ENCODE peak calls at places on chromosomes 7 and 10, in eight cellular contexts. J, R, S, X, G, L, H and C are unnamed samples.
A peak's percentile ranks its signal among the peaks of the same experiment; 100 is the strongest.

GRCh38 chr10:12625393-12626023 is 276.2 kb downstream of the CAMK1D start:
- DNase-seq in X (no peak), L (no peak), H (no peak), R (no peak), G (no peak), S (no peak), J (no peak), C (no peak)

GRCh38 chr10:91604936-91605534 is 27.8 kb downstream of the PPP1R3C start:
- DNase-seq in R (no peak), S (no peak), X (no peak), L (no peak), G (no peak), J (no peak), H (no peak), C (no peak)

GRCh38 chr7:26699761-26700160 is 164.6 kb downstream of the SKAP2 start:
- DNase-seq in G (no peak), S (no peak), R (no peak), X (no peak), J (no peak), H (no peak), L (no peak), C (no peak)

GRCh38 chr10:8336629-8337331 is 282.3 kb downstream of the GATA3 start:
- DNase-seq in H (no peak), L (no peak), G (no peak), R (no peak), X (no peak), S (no peak), J (no peak), C (no peak)

GRCh38 chr7:110186334-110186733 is 904.6 kb upstream of the LRRN3 start:
- DNase-seq in X (no peak), G (no peak), S (no peak), L (no peak), J (no peak), R (no peak), H (no peak), C (no peak)

GRCh38 chr10:77892021-77892739 is 34.4 kb downstream of the DLG5 start:
- DNase-seq in H (no peak), J (no peak), X (no peak), S (no peak), L (no peak), R (no peak), G (no peak), C (no peak)

GRCh38 chr7:25216837-25217236 is 11.4 kb downstream of the NPVF start:
- DNase-seq in G (peak; percentile 29), S (no peak), R (no peak), L (no peak), J (no peak), X (peak; percentile 21), H (no peak), C (no peak)

GRCh38 chr7:4216016-4216415 is 466.1 kb upstream of the FOXK1 start:
- DNase-seq in L (no peak), X (no peak), H (no peak), J (no peak), R (peak; percentile 38), G (no peak), S (no peak), C (no peak)

GRCh38 chr10:92692085-92692671 is 2.4 kb downstream of the HHEX start:
- DNase-seq in R (no peak), H (no peak), G (no peak), J (no peak), S (peak; percentile 80), X (no peak), L (no peak), C (no peak)

GRCh38 chr10:98919899-98920298 is 315.8 kb downstream of the HPSE2 start:
- DNase-seq in G (no peak), R (no peak), J (no peak), H (no peak), L (no peak), S (no peak), X (peak; percentile 40), C (no peak)

GRCh38 chr10:43166879-43167490 is 28.7 kb downstream of the CSGALNACT2 start:
- DNase-seq in L (no peak), H (no peak), X (no peak), S (no peak), J (no peak), G (no peak), R (no peak), C (no peak)

GRCh38 chr10:30991647-30992011 is 40.0 kb downstream of the ZNF438 start:
- DNase-seq in L (no peak), X (no peak), S (no peak), H (no peak), R (no peak), J (no peak), G (no peak), C (no peak)

GRCh38 chr7:45278763-45279420 is 121.3 kb downstream of the RAMP3 start:
- DNase-seq in G (no peak), H (no peak), L (no peak), X (no peak), R (no peak), J (no peak), S (no peak), C (no peak)

GRCh38 chr10:60238408-60239100 is 151.1 kb downstream of the ANK3 start:
- DNase-seq in X (no peak), S (no peak), G (peak; percentile 2), J (no peak), L (no peak), H (no peak), R (no peak), C (no peak)
- TF ChIP-seq CTCF in X (peak; percentile 76), S (peak; percentile 62), G (peak; percentile 37), J (no peak), L (no peak), H (no peak), R (no peak), C (no peak)

DNA sequence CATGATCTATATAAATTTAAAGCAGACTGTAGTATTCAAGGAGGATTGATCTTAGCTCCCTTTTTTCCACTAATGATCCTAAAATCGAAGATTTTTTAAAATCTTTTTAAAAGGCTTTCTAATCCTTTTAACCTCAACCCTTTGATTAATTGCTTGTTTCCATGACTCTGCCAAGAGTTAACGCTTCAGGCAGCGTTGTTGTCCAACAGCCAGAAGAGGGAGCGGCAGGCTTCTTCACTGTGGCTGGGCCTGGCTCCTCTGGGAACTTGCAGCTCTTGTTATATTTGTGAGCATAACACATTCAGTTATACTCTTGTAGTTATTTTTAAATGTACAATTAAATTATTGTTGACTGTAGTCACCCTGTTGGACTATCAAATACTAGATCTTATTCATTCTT is 26.3 kb downstream of the CRCP start:
- DNase-seq in G (no peak), L (peak; percentile 47), H (peak; percentile 86), X (no peak), J (no peak), R (peak; percentile 44), S (no peak), C (no peak)
- TF ChIP-seq POLR2AphosphoS5 in G (no peak), L (no peak), H (no peak), X (no peak), J (no peak), R (peak; percentile 37), S (no peak), C (no peak)

DNA sequence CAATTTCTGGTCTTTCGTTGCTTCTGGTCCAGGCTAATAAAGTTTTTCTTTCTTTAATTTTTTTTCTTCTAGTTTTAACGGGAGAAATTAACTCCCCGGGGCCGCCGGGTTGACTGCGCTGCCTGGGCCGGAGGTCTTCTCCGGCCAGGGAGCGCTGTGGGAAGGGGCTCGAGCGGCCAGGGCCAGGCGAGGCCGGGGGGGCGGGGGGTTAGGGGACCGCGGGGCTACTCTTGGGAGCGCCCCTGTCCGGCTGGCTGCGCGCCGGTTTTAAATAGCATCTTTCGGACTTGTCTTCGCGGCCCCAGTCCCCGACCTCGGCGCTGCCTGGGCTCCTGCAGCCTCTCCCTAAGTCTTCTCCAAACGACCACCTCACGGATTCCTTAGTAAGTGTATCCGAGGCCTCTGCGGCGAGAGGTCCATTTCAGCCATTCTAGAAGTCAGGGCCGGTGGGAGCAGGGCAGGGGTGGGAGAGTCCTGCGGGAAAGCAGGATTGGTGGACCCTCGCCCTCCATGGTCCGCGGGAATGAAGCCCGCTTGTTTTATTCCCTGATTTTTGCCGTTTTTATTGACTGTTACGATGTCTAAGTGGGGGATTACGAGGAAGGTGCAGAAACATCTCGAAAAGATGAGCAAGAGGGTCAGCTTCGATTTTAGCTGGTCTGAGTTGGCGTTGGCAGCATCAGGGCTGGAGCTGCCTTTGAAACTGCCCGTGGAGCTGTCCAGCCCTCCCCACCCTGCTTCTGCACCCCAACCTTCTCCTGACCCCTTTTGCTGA is 457 bp downstream of the PHF14 start:
- DNase-seq in L (peak; percentile 37), G (no peak), R (no peak), H (no peak), J (peak; percentile 16), S (no peak), X (peak; percentile 47), C (no peak)
- TF ChIP-seq CTCF in L (no peak), G (no peak), R (no peak), H (no peak), J (no peak), S (no peak), X (no peak), C (no peak)

GRCh38 chr7:90244565-90244908 is 437 bp upstream of the CFAP69 start:
- DNase-seq in S (no peak), X (no peak), J (no peak), R (no peak), H (no peak), L (no peak), G (no peak), C (no peak)

GRCh38 chr7:90246184-90246583 is 1.2 kb downstream of the CFAP69 start:
- DNase-seq in G (no peak), J (no peak), R (no peak), S (peak; percentile 54), X (no peak), H (no peak), L (no peak), C (no peak)

GRCh38 chr7:90242369-90243168 is 2.4 kb upstream of the CFAP69 start:
- DNase-seq in X (no peak), R (no peak), S (no peak), G (no peak), L (no peak), H (no peak), J (no peak), C (no peak)

GRCh38 chr7:90248706-90249105 is 3.7 kb downstream of the CFAP69 start:
- DNase-seq in S (no peak), X (no peak), H (no peak), G (no peak), J (no peak), R (no peak), L (no peak), C (no peak)

DNA sequence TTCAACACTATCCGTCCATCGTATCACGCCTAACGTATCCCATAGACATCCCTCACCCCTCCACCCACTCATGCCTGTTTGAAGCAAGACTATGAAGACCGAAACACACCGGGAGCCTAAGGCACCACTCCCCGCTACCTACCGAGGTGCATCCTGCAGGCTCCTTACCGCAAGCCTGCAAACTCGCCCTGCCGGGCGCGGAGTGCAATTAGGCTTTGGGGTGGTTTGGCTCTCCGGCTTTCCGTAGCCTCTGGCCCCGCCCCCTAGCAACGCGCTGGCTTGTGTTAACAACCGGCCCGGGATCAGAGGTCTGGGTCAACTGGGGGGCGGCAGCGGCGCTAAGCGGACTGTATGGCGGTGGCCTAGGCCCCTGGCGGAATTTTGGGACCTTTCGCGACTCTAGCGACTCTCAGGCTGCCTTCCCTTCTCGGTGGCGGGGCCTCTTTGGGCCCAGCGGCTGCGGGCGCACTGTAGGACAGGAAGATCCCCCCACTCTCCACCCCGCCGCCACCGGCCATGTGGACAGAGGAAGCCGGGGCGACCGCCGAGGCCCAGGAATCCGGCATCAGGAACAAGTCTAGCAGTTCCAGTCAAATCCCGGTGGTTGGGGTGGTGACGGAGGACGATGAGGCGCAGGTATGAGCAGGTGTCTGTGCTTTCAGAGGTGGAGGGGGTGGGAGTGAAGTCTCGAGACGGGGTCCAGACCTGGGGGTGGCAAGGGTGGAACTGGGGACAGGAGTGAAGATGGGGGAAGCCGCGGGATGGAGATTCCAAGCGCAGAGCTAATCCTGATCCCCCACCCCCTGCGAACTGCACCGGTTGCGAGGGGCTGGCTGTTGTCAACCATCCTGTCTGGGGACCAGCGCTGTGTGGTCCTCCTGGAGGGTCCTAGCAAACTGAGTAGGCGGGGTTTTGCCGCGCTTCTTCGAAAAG is at the start of gene CFAP69:
- DNase-seq in G (peak; percentile 73), J (peak; percentile 82), L (peak; percentile 94), R (peak; percentile 84), S (peak; percentile 100), H (peak; percentile 96), X (peak; percentile 93), C (no peak)
- TF ChIP-seq POLR2AphosphoS5 in G (peak; percentile 87), J (no peak), L (peak; percentile 74), R (peak; percentile 84), S (no peak), H (no peak), X (peak; percentile 36), C (peak; percentile 63)